ENCODE peak calls at places on chromosomes 3 and 15, in ten cellular contexts. C is SK-N-SH, N is stomach, P is GM12878, B is sigmoid colon, E is A549, S is transverse colon, U is K562, O is suprapubic skin, T is tibial nerve. J is an unnamed sample. For H3K4me1, the result is how much of the 10 kb centered on the place peaks cover.

GRCh38 chr15:26197719-26198118 is 334.6 kb upstream of the ATP10A start:
- DNase-seq in C (no peak), N (no peak), P (no peak), B (no peak), E (no peak), S (no peak), U (no peak), O (no peak), T (no peak), J (no peak)

GRCh38 chr3:113287818-113288648 is 76.7 kb downstream of the BOC start:
- DNase-seq in C (peak), N (no peak), P (no peak), B (peak), E (peak), S (peak), U (peak), O (no peak), T (peak), J (peak)

GRCh38 chr3:118102737-118103136 is 931.9 kb downstream of the IGSF11 start:
- DNase-seq in C (no peak), N (no peak), P (no peak), B (no peak), E (no peak), S (no peak), U (no peak), O (no peak), T (no peak), J (no peak)

GRCh38 chr15:68303560-68304436 is 26.3 kb downstream of the FEM1B start:
- DNase-seq in C (no peak), N (no peak), P (no peak), B (no peak), E (no peak), S (no peak), U (no peak), O (no peak), T (no peak), J (no peak)

GRCh38 chr3:167691366-167691765 is 37.6 kb upstream of the WDR49 start:
- DNase-seq in C (no peak), N (no peak), P (peak), B (no peak), E (no peak), S (no peak), U (no peak), O (no peak), T (no peak), J (no peak)

GRCh38 chr15:69509131-69509530 is 56.5 kb downstream of the RPLP1 start:
- DNase-seq in C (no peak), N (no peak), P (no peak), B (no peak), E (no peak), S (no peak), U (no peak), O (no peak), T (no peak), J (no peak)

GRCh38 chr3:97131476-97131875 is 317.1 kb downstream of the EPHA6 start:
- DNase-seq in C (peak), N (no peak), P (no peak), B (no peak), E (no peak), S (no peak), U (no peak), O (no peak), T (no peak), J (no peak)

GRCh38 chr3:71127463-71128243 is 455.9 kb downstream of the FOXP1 start:
- DNase-seq in C (no peak), N (no peak), P (no peak), B (no peak), E (no peak), S (no peak), U (no peak), O (no peak), T (no peak), J (no peak)

GRCh38 chr3:169811606-169812123 is 1.0 kb upstream of the LRRIQ4 start:
- DNase-seq in C (no peak), N (no peak), P (no peak), B (no peak), E (no peak), S (no peak), U (no peak), O (no peak), T (no peak), J (no peak)

GRCh38 chr3:38031022-38031994 is 1.9 kb upstream of the PLCD1 start:
- DNase-seq in C (no peak), N (peak), P (no peak), B (peak), E (peak), S (peak), U (no peak), O (peak), T (no peak), J (peak)

GRCh38 chr15:100761253-100761935 is 118.2 kb upstream of the ALDH1A3 start:
- DNase-seq in C (no peak), N (no peak), P (no peak), B (no peak), E (no peak), S (no peak), U (no peak), O (no peak), T (no peak), J (no peak)

GRCh38 chr3:73459711-73460110 is 165.0 kb downstream of the PDZRN3 start:
- DNase-seq in C (no peak), N (no peak), P (no peak), B (no peak), E (no peak), S (no peak), U (no peak), O (no peak), T (no peak), J (no peak)

GRCh38 chr3:72738752-72739520 is 109.3 kb downstream of the SHQ1 start:
- DNase-seq in C (peak), N (peak), P (no peak), B (no peak), E (peak), S (peak), U (peak), O (no peak), T (no peak), J (peak)

GRCh38 chr15:69129026-69129385 is 31.4 kb upstream of the GLCE start:
- DNase-seq in C (no peak), N (no peak), P (no peak), B (no peak), E (no peak), S (no peak), U (no peak), O (no peak), T (no peak), J (no peak)

GRCh38 chr3:192745150-192745549 is 17.8 kb upstream of the FGF12 start:
- DNase-seq in C (no peak), N (no peak), P (no peak), B (no peak), E (no peak), S (no peak), U (no peak), O (no peak), T (no peak), J (no peak)

GRCh38 chr15:92059036-92059970 is 205.8 kb downstream of the SLCO3A1 start:
- DNase-seq in C (peak), N (no peak), P (no peak), B (no peak), E (no peak), S (no peak), U (no peak), O (no peak), T (no peak), J (no peak)

GRCh38 chr15:85832389-85832788 is 37.7 kb upstream of the KLHL25 start:
- DNase-seq in C (no peak), N (no peak), P (no peak), B (no peak), E (no peak), S (no peak), U (no peak), O (no peak), T (no peak), J (no peak)

GRCh38 chr15:92000709-92001108 is 147.2 kb downstream of the SLCO3A1 start:
- DNase-seq in C (no peak), N (no peak), P (no peak), B (no peak), E (no peak), S (no peak), U (no peak), O (no peak), T (no peak), J (no peak)

GRCh38 chr3:31576521-31576920 is 43.8 kb downstream of the STT3B start:
- DNase-seq in C (no peak), N (no peak), P (no peak), B (no peak), E (no peak), S (no peak), U (no peak), O (no peak), T (no peak), J (no peak)

GRCh38 chr3:72338942-72339749 is 509.1 kb downstream of the SHQ1 start:
- DNase-seq in C (no peak), N (peak), P (peak), B (no peak), E (peak), S (no peak), U (peak), O (no peak), T (no peak), J (no peak)

GRCh38 chr3:173140986-173141385 is at the start of gene SPATA16:
- DNase-seq in C (no peak), N (no peak), P (no peak), B (no peak), E (no peak), S (no peak), U (no peak), O (no peak), T (no peak), J (no peak)

DNA sequence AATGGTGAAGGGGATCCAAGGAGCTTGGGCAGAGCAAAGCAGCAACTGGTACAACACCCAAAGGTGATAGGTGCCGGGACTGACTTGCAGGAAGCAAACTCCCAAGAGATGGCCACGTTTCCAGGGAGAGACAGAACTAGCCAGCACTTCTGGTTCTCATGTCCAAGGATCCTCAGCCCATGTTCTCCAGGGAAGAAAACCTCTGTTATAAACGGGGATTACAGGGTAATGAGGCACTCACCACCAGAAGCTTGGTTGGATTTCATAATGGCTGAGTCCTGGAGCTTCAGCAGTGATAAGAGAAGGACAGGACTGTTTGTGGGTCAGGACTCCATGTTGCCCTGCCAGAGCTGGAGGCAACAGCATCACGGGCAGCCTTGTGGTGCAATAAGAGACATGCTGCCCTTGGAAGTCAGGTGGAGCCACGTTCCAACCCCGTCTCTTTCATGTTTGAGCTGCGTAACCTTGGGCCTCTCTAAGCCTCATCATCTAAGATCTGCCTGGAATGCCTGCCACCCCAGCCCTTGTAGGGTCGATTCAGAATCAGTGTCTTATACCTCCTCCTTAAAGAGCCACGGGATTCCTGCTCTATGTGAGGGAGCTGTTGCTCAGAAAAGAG is 181.0 kb downstream of the ABHD5 start:
- DNase-seq in C (no peak), N (no peak), P (no peak), B (no peak), E (no peak), S (no peak), U (no peak), O (no peak), T (no peak), J (no peak)
- H3K27ac ChIP-seq in C (peak), N (no peak), P (no peak), B (no peak), E (peak), S (no peak), U (no peak), O (no peak), T (no peak), J (no peak)

GRCh38 chr3:4978259-4978965 is 825 bp upstream of the BHLHE40 start:
- DNase-seq in C (peak), N (peak), P (peak), B (peak), E (peak), S (peak), U (peak), O (peak), T (peak), J (peak)

GRCh38 chr3:4980229-4981159 is 1.3 kb downstream of the BHLHE40 start:
- DNase-seq in C (peak), N (peak), P (peak), B (peak), E (peak), S (peak), U (peak), O (peak), T (peak), J (peak)

GRCh38 chr3:4977889-4978258 is 1.4 kb upstream of the BHLHE40 start:
- DNase-seq in C (no peak), N (no peak), P (no peak), B (no peak), E (no peak), S (no peak), U (no peak), O (no peak), T (no peak), J (no peak)

GRCh38 chr3:4979401-4980228 is at the start of gene BHLHE40:
- DNase-seq in C (peak), N (no peak), P (no peak), B (no peak), E (no peak), S (peak), U (peak), O (no peak), T (no peak), J (no peak)

GRCh38 chr3:4978966-4979400 is 254 bp upstream of the BHLHE40 start:
- DNase-seq in C (peak), N (peak), P (peak), B (peak), E (peak), S (peak), U (peak), O (peak), T (peak), J (peak)
- H3K4me1 ChIP-seq in C (under half), N (under half), P (under half), B (under half), E (under half), S (under half), U (under half), O (half or more), T (under half), J (under half)

GRCh38 chr3:127819656-127820055 is 2.7 kb downstream of the MGLL start:
- DNase-seq in C (no peak), N (no peak), P (no peak), B (no peak), E (no peak), S (no peak), U (no peak), O (no peak), T (no peak), J (no peak)

GRCh38 chr3:127822166-127822835 is at the start of gene MGLL:
- DNase-seq in C (peak), N (peak), P (no peak), B (peak), E (no peak), S (peak), U (no peak), O (no peak), T (no peak), J (peak)

GRCh38 chr3:127820221-127820870 is 2.0 kb downstream of the MGLL start:
- DNase-seq in C (peak), N (no peak), P (peak), B (no peak), E (no peak), S (peak), U (no peak), O (no peak), T (no peak), J (no peak)

GRCh38 chr3:127822836-127823589 is 698 bp upstream of the MGLL start:
- DNase-seq in C (peak), N (peak), P (no peak), B (peak), E (no peak), S (peak), U (peak), O (peak), T (peak), J (no peak)

GRCh38 chr3:127820871-127821853 is 1.2 kb downstream of the MGLL start:
- DNase-seq in C (no peak), N (peak), P (no peak), B (no peak), E (no peak), S (peak), U (peak), O (no peak), T (no peak), J (no peak)
- TF ChIP-seq EP300 in C (no peak), N (no peak), P (no peak), B (no peak), E (no peak), S (no peak), U (no peak), O (no peak), T (no peak), J (no peak)

GRCh38 chr3:56782215-56782614 is 19.5 kb downstream of the ARHGEF3 start:
- DNase-seq in C (no peak), N (no peak), P (no peak), B (no peak), E (no peak), S (no peak), U (no peak), O (no peak), T (no peak), J (no peak)
- H3K27ac ChIP-seq in C (no peak), N (peak), P (peak), B (peak), E (no peak), S (peak), U (no peak), O (no peak), T (no peak), J (no peak)

GRCh38 chr3:14844386-14845170 is 25.8 kb downstream of the FGD5 start:
- DNase-seq in C (no peak), N (no peak), P (no peak), B (peak), E (no peak), S (no peak), U (no peak), O (no peak), T (no peak), J (no peak)

GRCh38 chr3:14845180-14845579 is 26.4 kb downstream of the FGD5 start:
- DNase-seq in C (no peak), N (no peak), P (no peak), B (peak), E (no peak), S (no peak), U (no peak), O (no peak), T (no peak), J (no peak)

GRCh38 chr3:14847613-14848541 is 29.1 kb downstream of the FGD5 start:
- DNase-seq in C (no peak), N (peak), P (no peak), B (peak), E (no peak), S (peak), U (peak), O (peak), T (peak), J (no peak)

GRCh38 chr3:14846481-14846880 is 27.7 kb downstream of the FGD5 start:
- DNase-seq in C (no peak), N (no peak), P (no peak), B (peak), E (no peak), S (no peak), U (no peak), O (peak), T (no peak), J (no peak)

DNA sequence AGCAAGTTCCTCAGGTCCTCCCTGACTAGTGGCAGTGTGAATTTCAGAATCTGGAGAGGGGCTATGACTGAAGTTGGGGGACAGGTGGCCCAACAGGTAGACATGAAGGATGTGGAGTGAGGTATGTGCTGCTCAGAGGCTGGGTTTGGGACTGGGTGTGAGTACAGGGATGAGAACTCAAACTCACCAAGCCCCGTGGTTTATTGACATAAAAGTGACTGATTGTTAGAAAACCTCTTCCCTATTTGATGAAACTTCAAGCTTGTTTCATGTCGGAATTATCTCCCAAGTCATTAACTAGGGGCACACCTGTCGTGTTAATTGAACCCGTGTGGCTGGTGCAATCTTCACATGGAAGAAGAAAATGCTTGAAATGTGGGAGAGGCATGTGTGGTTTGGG is 27.1 kb downstream of the FGD5 start:
- DNase-seq in C (no peak), N (no peak), P (no peak), B (no peak), E (no peak), S (no peak), U (no peak), O (no peak), T (no peak), J (no peak)
- H3K4me1 ChIP-seq in C (under half), N (under half), P (under half), B (under half), E (under half), S (under half), U (under half), O (half or more), T (under half), J (under half)

GRCh38 chr15:94033683-94034020 is 197.7 kb upstream of the MCTP2 start:
- DNase-seq in C (no peak), N (no peak), P (no peak), B (no peak), E (no peak), S (no peak), U (no peak), O (no peak), T (no peak), J (no peak)
- TF ChIP-seq EP300 in C (no peak), N (no peak), P (no peak), B (no peak), E (no peak), S (no peak), U (no peak), O (no peak), T (no peak), J (no peak)

GRCh38 chr3:42394579-42395288 is 15.7 kb downstream of the LYZL4 start:
- DNase-seq in C (no peak), N (no peak), P (no peak), B (no peak), E (no peak), S (no peak), U (no peak), O (no peak), T (no peak), J (no peak)

GRCh38 chr3:42402394-42403100 is 7.9 kb downstream of the LYZL4 start:
- DNase-seq in C (no peak), N (no peak), P (no peak), B (no peak), E (no peak), S (no peak), U (no peak), O (no peak), T (no peak), J (no peak)

GRCh38 chr3:42397644-42398043 is 12.8 kb downstream of the LYZL4 start:
- DNase-seq in C (no peak), N (no peak), P (no peak), B (no peak), E (no peak), S (no peak), U (no peak), O (no peak), T (no peak), J (no peak)

GRCh38 chr3:42403737-42404136 is 6.7 kb downstream of the LYZL4 start:
- DNase-seq in C (no peak), N (no peak), P (no peak), B (no peak), E (no peak), S (no peak), U (no peak), O (no peak), T (no peak), J (no peak)

DNA sequence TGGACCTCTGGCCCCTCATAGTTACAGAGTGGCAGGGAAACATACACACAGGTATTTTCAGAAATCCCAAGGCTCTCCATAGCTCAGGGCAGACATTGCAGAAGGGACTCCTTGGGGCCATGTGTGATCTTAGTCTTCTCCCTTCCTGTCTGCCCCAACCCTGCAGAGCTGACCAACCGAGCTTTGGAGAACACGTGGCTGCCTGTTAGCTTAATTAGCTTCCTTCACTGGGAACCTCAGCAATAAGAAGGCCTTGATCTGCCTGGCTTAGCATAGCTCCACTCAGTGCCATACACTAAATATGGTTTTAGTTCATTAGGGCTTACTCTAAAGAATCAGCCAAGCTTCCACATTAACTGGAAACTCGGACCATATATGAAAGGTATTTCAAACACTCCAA is 12.3 kb downstream of the LYZL4 start:
- DNase-seq in C (no peak), N (no peak), P (no peak), B (no peak), E (no peak), S (no peak), U (no peak), O (no peak), T (no peak), J (no peak)
- H3K27ac ChIP-seq in C (no peak), N (no peak), P (no peak), B (no peak), E (no peak), S (no peak), U (no peak), O (no peak), T (no peak), J (no peak)

J was measured in ovary.